ENCODE peak calls at places on chromosome 20, in six cellular contexts. G is T-helper 1 cell, L is renal cortical epithelial cell, U is NCI-H1417 treated with DMSO at 0.1 percent for 48 hours, Q is body of pancreas, X is ELF-1. J is an unnamed sample.

GRCh38 chr20:12394786-12395185 is 477.1 kb downstream of the BTBD3 start:
- DNase-seq in U (no peak), L (peak), X (peak), G (no peak), Q (no peak), J (no peak)

GRCh38 chr20:63133481-63134091 is 82.3 kb downstream of the YTHDF1 start:
- DNase-seq in Q (no peak), X (no peak), L (no peak), G (no peak), U (no peak), J (no peak)

GRCh38 chr20:36629719-36630340 is 16.2 kb downstream of the SLA2 start:
- DNase-seq in Q (no peak), X (no peak), U (no peak), G (peak), L (no peak), J (no peak)

GRCh38 chr20:9912858-9913434 is 74.1 kb upstream of the PAK5 start:
- DNase-seq in G (peak), U (peak), Q (peak), L (peak), X (peak), J (peak)

GRCh38 chr20:58179432-58180099 is 48.9 kb downstream of the ANKRD60 start:
- DNase-seq in Q (peak), G (peak), U (no peak), X (peak), L (no peak), J (no peak)

GRCh38 chr20:33740189-33740588 is 8.4 kb downstream of the ZNF341 start:
- DNase-seq in L (no peak), G (no peak), Q (no peak), U (no peak), X (no peak), J (no peak)

GRCh38 chr20:49901588-49901987 is 13.7 kb downstream of the SPATA2 start:
- DNase-seq in Q (no peak), L (no peak), U (no peak), X (no peak), G (no peak), J (peak)

GRCh38 chr20:39333211-39333610 is 371.1 kb downstream of the DHX35 start:
- DNase-seq in X (no peak), G (no peak), Q (no peak), U (no peak), L (no peak), J (no peak)

GRCh38 chr20:14632906-14633305 is 295.5 kb upstream of the FLRT3 start:
- DNase-seq in X (no peak), G (no peak), L (no peak), U (no peak), Q (no peak), J (no peak)

GRCh38 chr20:32585519-32586127 is 490 bp upstream of the NOL4L start:
- DNase-seq in L (no peak), Q (no peak), X (no peak), G (no peak), U (no peak), J (no peak)

GRCh38 chr20:41316009-41316408 is 1.5 kb downstream of the ZHX3 start:
- DNase-seq in G (no peak), X (no peak), L (peak), Q (no peak), U (no peak), J (no peak)

GRCh38 chr20:13302647-13303425 is 81.8 kb downstream of the ISM1 start:
- DNase-seq in L (peak), Q (no peak), G (peak), U (no peak), X (peak), J (no peak)

GRCh38 chr20:51457281-51457932 is 85.1 kb downstream of the NFATC2 start:
- DNase-seq in U (no peak), Q (peak), X (peak), L (peak), G (no peak), J (no peak)

GRCh38 chr20:58523916-58524315 is 8.7 kb upstream of the APCDD1L start:
- DNase-seq in U (no peak), L (peak), X (no peak), G (no peak), Q (no peak), J (no peak)

J was measured in NCI-H2081 treated with DMSO at 0.1 percent for 48 hours.